ENCODE peak calls at places on chromosomes 12 and 14, in six cellular contexts. One of them, this sample, is unnamed.

GRCh38 chr12:26271889-26272492 is 76.6 kb downstream of the SSPN start:
- DNase-seq in NCI-H345: no peak
- DNase-seq in central memory CD4-positive, alpha-beta T cell: no peak
- DNase-seq in fibroblast of mammary gland: peak
- DNase-seq in body of pancreas: peak
- DNase-seq in AML-193: no peak
- DNase-seq in this sample: peak

GRCh38 chr14:105899071-105899641 is 372.8 kb downstream of the TMEM121 start:
- DNase-seq in AML-193: no peak
- DNase-seq in central memory CD4-positive, alpha-beta T cell: no peak
- DNase-seq in NCI-H345: no peak
- DNase-seq in fibroblast of mammary gland: no peak
- DNase-seq in body of pancreas: no peak
- DNase-seq in this sample: no peak

GRCh38 chr12:100675432-100675831 is 101.9 kb downstream of the GAS2L3 start:
- DNase-seq in AML-193: peak
- DNase-seq in body of pancreas: peak
- DNase-seq in NCI-H345: peak
- DNase-seq in central memory CD4-positive, alpha-beta T cell: no peak
- DNase-seq in fibroblast of mammary gland: peak
- DNase-seq in this sample: no peak

GRCh38 chr12:25245491-25245890 is 5.2 kb downstream of the KRAS start:
- DNase-seq in AML-193: no peak
- DNase-seq in fibroblast of mammary gland: no peak
- DNase-seq in central memory CD4-positive, alpha-beta T cell: no peak
- DNase-seq in body of pancreas: no peak
- DNase-seq in NCI-H345: no peak
- DNase-seq in this sample: no peak

GRCh38 chr14:38839743-38840375 is 263.2 kb downstream of the SEC23A start:
- DNase-seq in body of pancreas: no peak
- DNase-seq in AML-193: peak
- DNase-seq in fibroblast of mammary gland: no peak
- DNase-seq in central memory CD4-positive, alpha-beta T cell: no peak
- DNase-seq in NCI-H345: no peak
- DNase-seq in this sample: no peak

GRCh38 chr12:48868446-48868845 is 2.8 kb upstream of the RND1 start:
- DNase-seq in fibroblast of mammary gland: no peak
- DNase-seq in body of pancreas: no peak
- DNase-seq in NCI-H345: no peak
- DNase-seq in AML-193: no peak
- DNase-seq in central memory CD4-positive, alpha-beta T cell: no peak
- DNase-seq in this sample: no peak

GRCh38 chr12:124512667-124513296 is 54.6 kb downstream of the NCOR2 start:
- DNase-seq in NCI-H345: no peak
- DNase-seq in body of pancreas: peak
- DNase-seq in central memory CD4-positive, alpha-beta T cell: no peak
- DNase-seq in fibroblast of mammary gland: peak
- DNase-seq in AML-193: no peak
- DNase-seq in this sample: no peak

GRCh38 chr14:72433511-72433910 is 460.4 kb downstream of the DPF3 start:
- DNase-seq in AML-193: no peak
- DNase-seq in NCI-H345: no peak
- DNase-seq in fibroblast of mammary gland: peak
- DNase-seq in central memory CD4-positive, alpha-beta T cell: no peak
- DNase-seq in body of pancreas: no peak
- DNase-seq in this sample: no peak

GRCh38 chr14:88518592-88519512 is 36.0 kb downstream of the PTPN21 start:
- DNase-seq in fibroblast of mammary gland: peak
- DNase-seq in AML-193: no peak
- DNase-seq in central memory CD4-positive, alpha-beta T cell: no peak
- DNase-seq in body of pancreas: no peak
- DNase-seq in NCI-H345: no peak
- DNase-seq in this sample: no peak

GRCh38 chr14:53444677-53445312 is 291.7 kb upstream of the DDHD1 start:
- DNase-seq in central memory CD4-positive, alpha-beta T cell: no peak
- DNase-seq in body of pancreas: no peak
- DNase-seq in AML-193: no peak
- DNase-seq in NCI-H345: no peak
- DNase-seq in fibroblast of mammary gland: no peak
- DNase-seq in this sample: no peak

GRCh38 chr12:19245126-19245525 is 115.6 kb downstream of the PLEKHA5 start:
- DNase-seq in AML-193: peak
- DNase-seq in NCI-H345: no peak
- DNase-seq in fibroblast of mammary gland: no peak
- DNase-seq in central memory CD4-positive, alpha-beta T cell: no peak
- DNase-seq in body of pancreas: no peak
- DNase-seq in this sample: no peak

GRCh38 chr14:93103392-93104080 is 12.2 kb downstream of the ITPK1 start:
- DNase-seq in NCI-H345: peak
- DNase-seq in AML-193: peak
- DNase-seq in central memory CD4-positive, alpha-beta T cell: peak
- DNase-seq in fibroblast of mammary gland: no peak
- DNase-seq in body of pancreas: peak
- DNase-seq in this sample: peak

GRCh38 chr14:49950275-49951250 is 57.7 kb downstream of the ARF6 start:
- DNase-seq in fibroblast of mammary gland: peak
- DNase-seq in central memory CD4-positive, alpha-beta T cell: no peak
- DNase-seq in AML-193: no peak
- DNase-seq in body of pancreas: peak
- DNase-seq in NCI-H345: peak
- DNase-seq in this sample: no peak

GRCh38 chr12:6341439-6342139 is at the start of gene TNFRSF1A:
- DNase-seq in NCI-H345: no peak
- DNase-seq in fibroblast of mammary gland: peak
- DNase-seq in AML-193: peak
- DNase-seq in central memory CD4-positive, alpha-beta T cell: peak
- DNase-seq in body of pancreas: peak
- DNase-seq in this sample: no peak

GRCh38 chr14:40398981-40399380 is 966.7 kb upstream of the FBXO33 start:
- DNase-seq in central memory CD4-positive, alpha-beta T cell: no peak
- DNase-seq in body of pancreas: no peak
- DNase-seq in fibroblast of mammary gland: no peak
- DNase-seq in AML-193: no peak
- DNase-seq in NCI-H345: no peak
- DNase-seq in this sample: no peak

GRCh38 chr12:24255920-24256635 is 306.6 kb upstream of the SOX5 start:
- DNase-seq in body of pancreas: no peak
- DNase-seq in fibroblast of mammary gland: no peak
- DNase-seq in central memory CD4-positive, alpha-beta T cell: no peak
- DNase-seq in AML-193: no peak
- DNase-seq in NCI-H345: no peak
- DNase-seq in this sample: no peak

GRCh38 chr12:5388581-5389535 is 43.0 kb upstream of the NTF3 start:
- DNase-seq in body of pancreas: no peak
- DNase-seq in AML-193: no peak
- DNase-seq in central memory CD4-positive, alpha-beta T cell: no peak
- DNase-seq in fibroblast of mammary gland: no peak
- DNase-seq in NCI-H345: no peak
- DNase-seq in this sample: no peak

GRCh38 chr14:74190910-74191575 is 48.2 kb upstream of the VSX2 start:
- DNase-seq in fibroblast of mammary gland: peak
- DNase-seq in body of pancreas: no peak
- DNase-seq in AML-193: no peak
- DNase-seq in central memory CD4-positive, alpha-beta T cell: no peak
- DNase-seq in NCI-H345: no peak
- DNase-seq in this sample: no peak

GRCh38 chr14:103501041-103501870 is 21.4 kb downstream of the CKB start:
- DNase-seq in fibroblast of mammary gland: no peak
- DNase-seq in NCI-H345: no peak
- DNase-seq in body of pancreas: no peak
- DNase-seq in AML-193: no peak
- DNase-seq in central memory CD4-positive, alpha-beta T cell: no peak
- DNase-seq in this sample: no peak

GRCh38 chr12:84636801-84637285 is 275.8 kb downstream of the SLC6A15 start:
- DNase-seq in fibroblast of mammary gland: peak
- DNase-seq in AML-193: no peak
- DNase-seq in central memory CD4-positive, alpha-beta T cell: no peak
- DNase-seq in NCI-H345: no peak
- DNase-seq in body of pancreas: no peak
- DNase-seq in this sample: no peak

GRCh38 chr14:68716698-68717097 is 76.2 kb downstream of the ZFP36L1 start:
- DNase-seq in NCI-H345: peak
- DNase-seq in AML-193: no peak
- DNase-seq in central memory CD4-positive, alpha-beta T cell: no peak
- DNase-seq in body of pancreas: peak
- DNase-seq in fibroblast of mammary gland: no peak
- DNase-seq in this sample: no peak

GRCh38 chr14:75497191-75497590 is 25.1 kb upstream of the BATF start:
- DNase-seq in central memory CD4-positive, alpha-beta T cell: no peak
- DNase-seq in body of pancreas: no peak
- DNase-seq in NCI-H345: no peak
- DNase-seq in fibroblast of mammary gland: no peak
- DNase-seq in AML-193: peak
- DNase-seq in this sample: no peak

GRCh38 chr14:38143170-38143569 is 64.5 kb upstream of the SSTR1 start:
- DNase-seq in fibroblast of mammary gland: peak
- DNase-seq in AML-193: no peak
- DNase-seq in NCI-H345: no peak
- DNase-seq in central memory CD4-positive, alpha-beta T cell: no peak
- DNase-seq in body of pancreas: no peak
- DNase-seq in this sample: no peak

GRCh38 chr12:76810690-76811434 is 46.9 kb downstream of the ZDHHC17 start:
- DNase-seq in AML-193: no peak
- DNase-seq in body of pancreas: no peak
- DNase-seq in central memory CD4-positive, alpha-beta T cell: no peak
- DNase-seq in NCI-H345: no peak
- DNase-seq in fibroblast of mammary gland: no peak
- DNase-seq in this sample: no peak

GRCh38 chr14:95774265-95775160 is 60.6 kb upstream of the TCL1A start:
- DNase-seq in central memory CD4-positive, alpha-beta T cell: peak
- DNase-seq in AML-193: peak
- DNase-seq in fibroblast of mammary gland: peak
- DNase-seq in body of pancreas: peak
- DNase-seq in NCI-H345: peak
- DNase-seq in this sample: peak

GRCh38 chr12:92551853-92552397 is 150.9 kb upstream of the PLEKHG7 start:
- DNase-seq in NCI-H345: no peak
- DNase-seq in central memory CD4-positive, alpha-beta T cell: no peak
- DNase-seq in fibroblast of mammary gland: peak
- DNase-seq in AML-193: no peak
- DNase-seq in body of pancreas: no peak
- DNase-seq in this sample: peak

GRCh38 chr14:58082011-58082410 is 70.0 kb downstream of the ARMH4 start:
- DNase-seq in AML-193: no peak
- DNase-seq in NCI-H345: no peak
- DNase-seq in fibroblast of mammary gland: peak
- DNase-seq in body of pancreas: no peak
- DNase-seq in central memory CD4-positive, alpha-beta T cell: no peak
- DNase-seq in this sample: no peak

GRCh38 chr12:72586456-72586855 is 314.3 kb downstream of the TRHDE start:
- DNase-seq in body of pancreas: no peak
- DNase-seq in fibroblast of mammary gland: no peak
- DNase-seq in AML-193: no peak
- DNase-seq in NCI-H345: no peak
- DNase-seq in central memory CD4-positive, alpha-beta T cell: no peak
- DNase-seq in this sample: no peak

GRCh38 chr14:81273521-81273920 is 52.8 kb upstream of the GTF2A1 start:
- DNase-seq in fibroblast of mammary gland: no peak
- DNase-seq in NCI-H345: no peak
- DNase-seq in central memory CD4-positive, alpha-beta T cell: no peak
- DNase-seq in AML-193: no peak
- DNase-seq in body of pancreas: no peak
- DNase-seq in this sample: no peak

GRCh38 chr12:123748661-123749060 is 13.4 kb upstream of the DNAH10 start:
- DNase-seq in NCI-H345: no peak
- DNase-seq in fibroblast of mammary gland: peak
- DNase-seq in central memory CD4-positive, alpha-beta T cell: no peak
- DNase-seq in AML-193: no peak
- DNase-seq in body of pancreas: no peak
- DNase-seq in this sample: no peak

GRCh38 chr12:75820848-75821578 is 210.6 kb downstream of the PHLDA1 start:
- DNase-seq in body of pancreas: peak
- DNase-seq in NCI-H345: no peak
- DNase-seq in central memory CD4-positive, alpha-beta T cell: no peak
- DNase-seq in fibroblast of mammary gland: peak
- DNase-seq in AML-193: no peak
- DNase-seq in this sample: no peak

GRCh38 chr12:12557733-12558132 is 4.9 kb downstream of the DUSP16 start:
- DNase-seq in body of pancreas: no peak
- DNase-seq in NCI-H345: no peak
- DNase-seq in central memory CD4-positive, alpha-beta T cell: no peak
- DNase-seq in AML-193: no peak
- DNase-seq in fibroblast of mammary gland: no peak
- DNase-seq in this sample: no peak

GRCh38 chr14:58638231-58639205 is 756 bp downstream of the DACT1 start:
- DNase-seq in central memory CD4-positive, alpha-beta T cell: no peak
- DNase-seq in fibroblast of mammary gland: peak
- DNase-seq in body of pancreas: peak
- DNase-seq in AML-193: no peak
- DNase-seq in NCI-H345: peak
- DNase-seq in this sample: no peak

GRCh38 chr14:54493293-54493692 is 4.5 kb upstream of the GMFB start:
- DNase-seq in AML-193: no peak
- DNase-seq in fibroblast of mammary gland: no peak
- DNase-seq in central memory CD4-positive, alpha-beta T cell: no peak
- DNase-seq in body of pancreas: no peak
- DNase-seq in NCI-H345: no peak
- DNase-seq in this sample: no peak

GRCh38 chr14:62118461-62118860 is 356.2 kb downstream of the SNAPC1 start:
- DNase-seq in body of pancreas: no peak
- DNase-seq in NCI-H345: no peak
- DNase-seq in fibroblast of mammary gland: no peak
- DNase-seq in AML-193: no peak
- DNase-seq in central memory CD4-positive, alpha-beta T cell: no peak
- DNase-seq in this sample: no peak

GRCh38 chr12:71295913-71296312 is 138.1 kb upstream of the TSPAN8 start:
- DNase-seq in central memory CD4-positive, alpha-beta T cell: no peak
- DNase-seq in AML-193: no peak
- DNase-seq in body of pancreas: no peak
- DNase-seq in NCI-H345: no peak
- DNase-seq in fibroblast of mammary gland: peak
- DNase-seq in this sample: no peak

GRCh38 chr14:88228519-88229236 is 94.4 kb downstream of the KCNK10 start:
- DNase-seq in NCI-H345: no peak
- DNase-seq in central memory CD4-positive, alpha-beta T cell: no peak
- DNase-seq in body of pancreas: no peak
- DNase-seq in fibroblast of mammary gland: peak
- DNase-seq in AML-193: no peak
- DNase-seq in this sample: no peak

GRCh38 chr12:110694330-110694891 is 5.5 kb upstream of the HVCN1 start:
- DNase-seq in AML-193: peak
- DNase-seq in body of pancreas: peak
- DNase-seq in NCI-H345: no peak
- DNase-seq in central memory CD4-positive, alpha-beta T cell: no peak
- DNase-seq in fibroblast of mammary gland: no peak
- DNase-seq in this sample: no peak

GRCh38 chr12:100860611-100861010 is 66.0 kb downstream of the ANO4 start:
- DNase-seq in central memory CD4-positive, alpha-beta T cell: no peak
- DNase-seq in NCI-H345: peak
- DNase-seq in body of pancreas: no peak
- DNase-seq in fibroblast of mammary gland: peak
- DNase-seq in AML-193: no peak
- DNase-seq in this sample: no peak